ENCODE peak calls at places on chromosomes 7 and 10, in five cellular contexts. T is GM23248, K is mammary epithelial cell, U is fibroblast of lung, C is DND-41. F is an unnamed sample. For H3K27me3, the result is how much of the 10 kb centered on the place peaks cover.

GRCh38 chr7:1685000-1685624 is 15.0 kb downstream of the ELFN1 start:
- DNase-seq in T (no peak), K (no peak), U (no peak), C (no peak), F (no peak)

GRCh38 chr7:21946228-21946709 is 570 bp upstream of the CDCA7L start:
- DNase-seq in T (peak), K (no peak), U (no peak), C (no peak), F (no peak)

GRCh38 chr7:2523461-2523905 is 3.9 kb downstream of the LFNG start:
- DNase-seq in T (no peak), K (peak), U (no peak), C (no peak), F (no peak)

GRCh38 chr10:60377955-60378354 is 11.7 kb downstream of the ANK3 start:
- DNase-seq in T (peak), K (peak), U (peak), C (no peak), F (no peak)

GRCh38 chr7:1085266-1085665 is 2.6 kb upstream of the GPER1 start:
- DNase-seq in T (no peak), K (no peak), U (no peak), C (no peak), F (no peak)

GRCh38 chr7:15720849-15721471 is 34.5 kb upstream of the MEOX2 start:
- DNase-seq in T (peak), K (peak), U (peak), C (peak), F (no peak)

GRCh38 chr7:129951076-129952011 is 1.4 kb downstream of the UBE2H start:
- DNase-seq in T (peak), K (peak), U (peak), C (no peak), F (no peak)

GRCh38 chr7:135919071-135919841 is 57.9 kb downstream of the MTPN start:
- DNase-seq in T (no peak), K (no peak), U (no peak), C (no peak), F (no peak)

GRCh38 chr7:77415474-77415821 is 701 bp downstream of the GSAP start:
- DNase-seq in T (peak), K (no peak), U (no peak), C (no peak), F (no peak)

GRCh38 chr10:117160567-117160966 is 22.5 kb upstream of the VAX1 start:
- DNase-seq in T (no peak), K (no peak), U (no peak), C (no peak), F (no peak)

GRCh38 chr10:117163061-117163953 is 25.2 kb upstream of the VAX1 start:
- DNase-seq in T (peak), K (no peak), U (no peak), C (no peak), F (no peak)

GRCh38 chr10:117161386-117162033 is 23.4 kb upstream of the VAX1 start:
- DNase-seq in T (no peak), K (no peak), U (no peak), C (no peak), F (no peak)

GRCh38 chr10:117163954-117164292 is 25.9 kb upstream of the VAX1 start:
- DNase-seq in T (no peak), K (no peak), U (no peak), C (no peak), F (no peak)

GRCh38 chr10:117162093-117163021 is 24.3 kb upstream of the VAX1 start:
- DNase-seq in T (no peak), K (no peak), U (no peak), C (no peak), F (no peak)
- H3K27me3 ChIP-seq in T (half or more), K (half or more), U (half or more), C (under half), F (half or more)

GRCh38 chr10:21473541-21473940 is 51.9 kb downstream of the SKIDA1 start:
- DNase-seq in T (no peak), K (no peak), U (no peak), C (no peak), F (no peak)
- TF ChIP-seq EZH2 in T (no peak), K (no peak), U (no peak), C (no peak), F (no peak)

GRCh38 chr10:70131560-70131937 is 1.1 kb downstream of the AIFM2 start:
- DNase-seq in T (no peak), K (no peak), U (no peak), C (no peak), F (no peak)

GRCh38 chr10:70130878-70131559 is 1.6 kb downstream of the AIFM2 start:
- DNase-seq in T (peak), K (peak), U (peak), C (no peak), F (no peak)

GRCh38 chr10:70135684-70136083 is 3.1 kb upstream of the AIFM2 start:
- DNase-seq in T (no peak), K (no peak), U (no peak), C (no peak), F (no peak)

GRCh38 chr10:70135046-70135445 is 2.4 kb upstream of the AIFM2 start:
- DNase-seq in T (no peak), K (no peak), U (no peak), C (no peak), F (no peak)

DNA sequence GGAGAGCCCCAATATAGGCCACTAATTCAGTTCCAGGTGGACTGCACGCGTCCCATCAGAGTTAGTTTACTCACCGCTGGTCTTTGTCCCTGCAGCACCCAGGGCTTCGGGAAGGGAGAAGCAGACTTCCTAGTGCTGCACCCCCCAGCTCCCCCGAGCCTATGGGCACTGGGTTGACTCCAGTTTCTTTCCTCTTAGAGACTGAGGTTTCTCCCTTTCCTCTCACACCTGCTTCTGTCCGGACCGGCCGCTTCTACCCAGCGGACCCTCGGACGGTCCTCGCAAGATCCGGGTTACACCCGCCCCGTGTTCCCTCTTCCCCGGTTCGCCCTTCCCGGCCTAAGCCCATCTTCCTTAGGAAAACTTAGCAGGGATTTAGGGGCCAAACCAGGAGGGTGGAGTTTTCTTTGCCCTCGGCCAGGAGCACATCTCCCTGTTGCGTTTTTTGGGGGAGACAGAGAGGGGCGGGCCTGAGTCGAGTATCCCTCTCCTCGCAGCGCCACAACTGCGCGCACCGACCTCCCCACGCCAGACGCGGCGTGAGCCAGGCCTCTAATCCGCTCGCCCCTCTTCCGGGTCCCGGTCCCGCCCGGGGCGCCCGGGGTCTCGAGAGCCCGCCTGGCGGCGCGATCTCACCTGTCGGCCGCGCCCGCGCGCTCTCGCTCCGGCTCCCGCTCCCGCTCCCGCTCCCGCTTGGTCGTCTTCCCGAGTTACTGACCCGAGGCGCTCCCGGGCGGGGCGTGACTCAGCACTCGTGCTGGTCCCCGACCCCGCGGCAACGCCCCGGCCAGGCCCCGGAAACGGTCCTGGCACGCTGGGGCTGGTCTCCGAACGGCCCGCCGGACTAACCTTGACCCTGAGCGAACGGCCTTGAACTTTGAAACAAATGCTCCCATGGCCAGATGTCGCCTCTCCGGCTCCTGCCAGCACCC is at the start of gene AIFM2:
- DNase-seq in T (peak), K (peak), U (peak), C (peak), F (no peak)
- H3K9ac ChIP-seq in T (peak), K (peak), U (peak), C (no peak), F (peak)

GRCh38 chr10:101234333-101234732 is 5.1 kb upstream of the LBX1 start:
- DNase-seq in T (no peak), K (no peak), U (no peak), C (no peak), F (no peak)

GRCh38 chr10:101237080-101237817 is 8.0 kb upstream of the LBX1 start:
- DNase-seq in T (no peak), K (no peak), U (peak), C (no peak), F (no peak)

GRCh38 chr10:101236376-101237079 is 7.3 kb upstream of the LBX1 start:
- DNase-seq in T (peak), K (no peak), U (no peak), C (no peak), F (no peak)

GRCh38 chr10:101233863-101234262 is 4.6 kb upstream of the LBX1 start:
- DNase-seq in T (no peak), K (no peak), U (no peak), C (no peak), F (no peak)

GRCh38 chr10:101235766-101236165 is 6.5 kb upstream of the LBX1 start:
- DNase-seq in T (no peak), K (no peak), U (no peak), C (no peak), F (no peak)
- H3K27me3 ChIP-seq in T (half or more), K (under half), U (half or more), C (half or more), F (half or more)

GRCh38 chr7:4958477-4959301 is at the start of gene MMD2:
- DNase-seq in T (no peak), K (no peak), U (no peak), C (no peak), F (no peak)
- TF ChIP-seq EZH2 in T (peak), K (peak), U (peak), C (no peak), F (peak)

GRCh38 chr7:156401617-156402016 is 239.0 kb upstream of the RNF32 start:
- DNase-seq in T (no peak), K (no peak), U (no peak), C (no peak), F (no peak)
- H3K9ac ChIP-seq in T (no peak), K (no peak), U (no peak), C (no peak), F (no peak)

DNA sequence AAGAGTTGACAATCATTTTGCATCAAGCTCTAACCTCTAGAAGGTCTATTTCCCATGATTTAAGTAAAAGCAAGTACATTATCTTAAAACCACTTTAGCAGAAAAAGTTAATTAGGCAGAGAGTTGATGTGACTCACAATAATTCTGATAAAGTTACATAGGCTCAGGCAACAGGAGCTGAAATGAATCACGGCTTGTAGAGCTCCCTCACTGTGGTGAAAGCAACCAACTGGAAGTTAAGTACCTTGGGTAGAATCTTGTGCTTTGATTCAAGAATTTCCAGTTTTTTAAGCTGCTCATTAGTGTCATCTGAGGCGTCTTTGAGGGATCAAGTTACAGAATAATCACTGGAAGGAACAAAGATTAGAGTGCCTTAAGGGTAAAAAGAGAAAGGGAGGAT is 68.9 kb upstream of the NFE2L3 start:
- DNase-seq in T (peak), K (peak), U (peak), C (no peak), F (peak)
- H3K27me3 ChIP-seq in T (under half), K (under half), U (under half), C (under half), F (under half)

GRCh38 chr10:102418612-102419560 is at the start of gene PSD:
- DNase-seq in T (no peak), K (no peak), U (no peak), C (peak), F (no peak)
- TF ChIP-seq EZH2 in T (no peak), K (no peak), U (peak), C (no peak), F (peak)

GRCh38 chr10:128485701-128486235 is 359.5 kb upstream of the MKI67 start:
- DNase-seq in T (no peak), K (no peak), U (no peak), C (no peak), F (no peak)
- H3K9ac ChIP-seq in T (no peak), K (no peak), U (no peak), C (no peak), F (no peak)